ENCODE peak calls at places on chromosomes 6 and 20, in six cellular contexts. One of them, this sample, is unnamed.

GRCh38 chr6:12203001-12203400 is 87.2 kb upstream of the EDN1 start:
- DNase-seq in right atrium auricular region: no peak
- DNase-seq in GM13977: no peak
- DNase-seq in SK-N-SH: no peak
- DNase-seq in bronchial epithelial cell: no peak
- DNase-seq in mammary epithelial cell: no peak
- DNase-seq in this sample: no peak

GRCh38 chr20:35192071-35192872 is 20.4 kb downstream of the PROCR start:
- DNase-seq in right atrium auricular region: no peak
- DNase-seq in GM13977: no peak
- DNase-seq in SK-N-SH: no peak
- DNase-seq in bronchial epithelial cell: peak
- DNase-seq in mammary epithelial cell: peak
- DNase-seq in this sample: no peak

GRCh38 chr20:53635189-53635588 is 41.5 kb upstream of the ZNF217 start:
- DNase-seq in right atrium auricular region: peak
- DNase-seq in GM13977: no peak
- DNase-seq in SK-N-SH: no peak
- DNase-seq in bronchial epithelial cell: no peak
- DNase-seq in mammary epithelial cell: no peak
- DNase-seq in this sample: no peak

GRCh38 chr6:170045981-170046667 is 244.8 kb downstream of the DLL1 start:
- DNase-seq in right atrium auricular region: no peak
- DNase-seq in GM13977: no peak
- DNase-seq in SK-N-SH: no peak
- DNase-seq in bronchial epithelial cell: no peak
- DNase-seq in mammary epithelial cell: no peak
- DNase-seq in this sample: no peak

GRCh38 chr6:41734666-41735426 is 562 bp downstream of the TFEB start:
- DNase-seq in right atrium auricular region: peak
- DNase-seq in GM13977: peak
- DNase-seq in SK-N-SH: peak
- DNase-seq in bronchial epithelial cell: peak
- DNase-seq in mammary epithelial cell: peak
- DNase-seq in this sample: peak

GRCh38 chr6:143160439-143161220 is 99.9 kb downstream of the AIG1 start:
- DNase-seq in right atrium auricular region: no peak
- DNase-seq in GM13977: no peak
- DNase-seq in SK-N-SH: no peak
- DNase-seq in bronchial epithelial cell: no peak
- DNase-seq in mammary epithelial cell: no peak
- DNase-seq in this sample: no peak

GRCh38 chr6:79048611-79049010 is 29.4 kb downstream of the PHIP start:
- DNase-seq in right atrium auricular region: no peak
- DNase-seq in GM13977: no peak
- DNase-seq in SK-N-SH: peak
- DNase-seq in bronchial epithelial cell: peak
- DNase-seq in mammary epithelial cell: peak
- DNase-seq in this sample: no peak

GRCh38 chr20:51565741-51566140 is 23.2 kb upstream of the NFATC2 start:
- DNase-seq in right atrium auricular region: no peak
- DNase-seq in GM13977: no peak
- DNase-seq in SK-N-SH: no peak
- DNase-seq in bronchial epithelial cell: no peak
- DNase-seq in mammary epithelial cell: no peak
- DNase-seq in this sample: no peak

GRCh38 chr6:130831598-130831997 is 4.4 kb downstream of the SMLR1 start:
- DNase-seq in right atrium auricular region: no peak
- DNase-seq in GM13977: no peak
- DNase-seq in SK-N-SH: no peak
- DNase-seq in bronchial epithelial cell: no peak
- DNase-seq in mammary epithelial cell: no peak
- DNase-seq in this sample: no peak

GRCh38 chr6:18412644-18413043 is 25.5 kb downstream of the RNF144B start:
- DNase-seq in right atrium auricular region: no peak
- DNase-seq in GM13977: no peak
- DNase-seq in SK-N-SH: no peak
- DNase-seq in bronchial epithelial cell: no peak
- DNase-seq in mammary epithelial cell: no peak
- DNase-seq in this sample: no peak

GRCh38 chr20:33894798-33895197 is 83.7 kb downstream of the CHMP4B start:
- DNase-seq in right atrium auricular region: no peak
- DNase-seq in GM13977: no peak
- DNase-seq in SK-N-SH: no peak
- DNase-seq in bronchial epithelial cell: peak
- DNase-seq in mammary epithelial cell: no peak
- DNase-seq in this sample: no peak

GRCh38 chr20:50450961-50451752 is 59.0 kb upstream of the PTPN1 start:
- DNase-seq in right atrium auricular region: peak
- DNase-seq in GM13977: peak
- DNase-seq in SK-N-SH: no peak
- DNase-seq in bronchial epithelial cell: no peak
- DNase-seq in mammary epithelial cell: peak
- DNase-seq in this sample: peak

GRCh38 chr6:7439243-7439642 is 49.6 kb downstream of the RIOK1 start:
- DNase-seq in right atrium auricular region: no peak
- DNase-seq in GM13977: no peak
- DNase-seq in SK-N-SH: no peak
- DNase-seq in bronchial epithelial cell: no peak
- DNase-seq in mammary epithelial cell: no peak
- DNase-seq in this sample: no peak

GRCh38 chr20:23320317-23320716 is 30.3 kb upstream of the NXT1 start:
- DNase-seq in right atrium auricular region: no peak
- DNase-seq in GM13977: no peak
- DNase-seq in SK-N-SH: peak
- DNase-seq in bronchial epithelial cell: peak
- DNase-seq in mammary epithelial cell: no peak
- DNase-seq in this sample: no peak

GRCh38 chr6:16583151-16583762 is 178.0 kb downstream of the ATXN1 start:
- DNase-seq in right atrium auricular region: no peak
- DNase-seq in GM13977: no peak
- DNase-seq in SK-N-SH: no peak
- DNase-seq in bronchial epithelial cell: no peak
- DNase-seq in mammary epithelial cell: no peak
- DNase-seq in this sample: no peak

GRCh38 chr6:35497571-35498406 is 910 bp upstream of the TEAD3 start:
- DNase-seq in right atrium auricular region: no peak
- DNase-seq in GM13977: peak
- DNase-seq in SK-N-SH: peak
- DNase-seq in bronchial epithelial cell: peak
- DNase-seq in mammary epithelial cell: peak
- DNase-seq in this sample: peak

GRCh38 chr20:35490736-35491181 is 35.4 kb downstream of the CEP250 start:
- DNase-seq in right atrium auricular region: no peak
- DNase-seq in GM13977: peak
- DNase-seq in SK-N-SH: no peak
- DNase-seq in bronchial epithelial cell: no peak
- DNase-seq in mammary epithelial cell: no peak
- DNase-seq in this sample: peak

GRCh38 chr20:10728873-10729670 is 55.3 kb upstream of the JAG1 start:
- DNase-seq in right atrium auricular region: no peak
- DNase-seq in GM13977: no peak
- DNase-seq in SK-N-SH: no peak
- DNase-seq in bronchial epithelial cell: peak
- DNase-seq in mammary epithelial cell: no peak
- DNase-seq in this sample: no peak

GRCh38 chr6:64034840-64035656 is 399.4 kb downstream of the PHF3 start:
- DNase-seq in right atrium auricular region: no peak
- DNase-seq in GM13977: no peak
- DNase-seq in SK-N-SH: no peak
- DNase-seq in bronchial epithelial cell: peak
- DNase-seq in mammary epithelial cell: peak
- DNase-seq in this sample: no peak

GRCh38 chr6:122569372-122569771 is 40.8 kb upstream of the PKIB start:
- DNase-seq in right atrium auricular region: no peak
- DNase-seq in GM13977: no peak
- DNase-seq in SK-N-SH: no peak
- DNase-seq in bronchial epithelial cell: no peak
- DNase-seq in mammary epithelial cell: no peak
- DNase-seq in this sample: no peak

GRCh38 chr20:44092551-44093248 is 94.3 kb downstream of the JPH2 start:
- DNase-seq in right atrium auricular region: no peak
- DNase-seq in GM13977: no peak
- DNase-seq in SK-N-SH: peak
- DNase-seq in bronchial epithelial cell: peak
- DNase-seq in mammary epithelial cell: peak
- DNase-seq in this sample: no peak

GRCh38 chr20:14672066-14672465 is 334.7 kb upstream of the FLRT3 start:
- DNase-seq in right atrium auricular region: no peak
- DNase-seq in GM13977: no peak
- DNase-seq in SK-N-SH: no peak
- DNase-seq in bronchial epithelial cell: no peak
- DNase-seq in mammary epithelial cell: no peak
- DNase-seq in this sample: no peak

GRCh38 chr6:31952890-31953289 is 5.9 kb downstream of the NELFE start:
- DNase-seq in right atrium auricular region: no peak
- DNase-seq in GM13977: no peak
- DNase-seq in SK-N-SH: no peak
- DNase-seq in bronchial epithelial cell: no peak
- DNase-seq in mammary epithelial cell: no peak
- DNase-seq in this sample: no peak

DNA sequence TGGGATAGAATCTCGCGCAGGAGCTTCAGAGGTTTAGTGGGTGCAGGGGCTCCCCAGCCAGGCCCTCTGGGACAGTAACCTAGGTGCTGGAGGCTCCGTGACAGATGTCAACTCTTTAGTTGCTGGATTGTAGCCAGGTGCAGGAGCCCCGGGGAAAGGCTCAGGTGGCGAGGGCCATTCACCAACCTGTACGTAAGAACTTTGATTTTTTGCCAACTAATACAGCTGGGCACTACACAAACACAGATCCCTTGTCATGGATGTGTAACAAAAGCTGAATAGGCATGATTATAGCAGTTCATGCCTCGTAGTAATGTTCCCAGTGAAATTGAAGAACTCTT is 82.6 kb downstream of the CDC5L start:
- DNase-seq in right atrium auricular region: no peak
- DNase-seq in GM13977: no peak
- DNase-seq in SK-N-SH: no peak
- DNase-seq in bronchial epithelial cell: peak
- DNase-seq in mammary epithelial cell: no peak
- DNase-seq in this sample: no peak
- TF ChIP-seq CTCF in right atrium auricular region: no peak
- TF ChIP-seq CTCF in GM13977: no peak
- TF ChIP-seq CTCF in SK-N-SH: peak
- TF ChIP-seq CTCF in bronchial epithelial cell: no peak
- TF ChIP-seq CTCF in mammary epithelial cell: no peak
- TF ChIP-seq CTCF in this sample: no peak

GRCh38 chr6:134316733-134317431 is 1.0 kb downstream of the SGK1 start:
- DNase-seq in right atrium auricular region: no peak
- DNase-seq in GM13977: no peak
- DNase-seq in SK-N-SH: peak
- DNase-seq in bronchial epithelial cell: no peak
- DNase-seq in mammary epithelial cell: no peak
- DNase-seq in this sample: no peak

GRCh38 chr6:134315974-134316391 is 1.9 kb downstream of the SGK1 start:
- DNase-seq in right atrium auricular region: no peak
- DNase-seq in GM13977: no peak
- DNase-seq in SK-N-SH: no peak
- DNase-seq in bronchial epithelial cell: no peak
- DNase-seq in mammary epithelial cell: no peak
- DNase-seq in this sample: no peak

GRCh38 chr6:134315189-134315588 is 2.7 kb downstream of the SGK1 start:
- DNase-seq in right atrium auricular region: no peak
- DNase-seq in GM13977: no peak
- DNase-seq in SK-N-SH: no peak
- DNase-seq in bronchial epithelial cell: no peak
- DNase-seq in mammary epithelial cell: no peak
- DNase-seq in this sample: no peak

GRCh38 chr6:134318396-134319281 is 727 bp upstream of the SGK1 start:
- DNase-seq in right atrium auricular region: no peak
- DNase-seq in GM13977: no peak
- DNase-seq in SK-N-SH: no peak
- DNase-seq in bronchial epithelial cell: no peak
- DNase-seq in mammary epithelial cell: no peak
- DNase-seq in this sample: no peak

DNA sequence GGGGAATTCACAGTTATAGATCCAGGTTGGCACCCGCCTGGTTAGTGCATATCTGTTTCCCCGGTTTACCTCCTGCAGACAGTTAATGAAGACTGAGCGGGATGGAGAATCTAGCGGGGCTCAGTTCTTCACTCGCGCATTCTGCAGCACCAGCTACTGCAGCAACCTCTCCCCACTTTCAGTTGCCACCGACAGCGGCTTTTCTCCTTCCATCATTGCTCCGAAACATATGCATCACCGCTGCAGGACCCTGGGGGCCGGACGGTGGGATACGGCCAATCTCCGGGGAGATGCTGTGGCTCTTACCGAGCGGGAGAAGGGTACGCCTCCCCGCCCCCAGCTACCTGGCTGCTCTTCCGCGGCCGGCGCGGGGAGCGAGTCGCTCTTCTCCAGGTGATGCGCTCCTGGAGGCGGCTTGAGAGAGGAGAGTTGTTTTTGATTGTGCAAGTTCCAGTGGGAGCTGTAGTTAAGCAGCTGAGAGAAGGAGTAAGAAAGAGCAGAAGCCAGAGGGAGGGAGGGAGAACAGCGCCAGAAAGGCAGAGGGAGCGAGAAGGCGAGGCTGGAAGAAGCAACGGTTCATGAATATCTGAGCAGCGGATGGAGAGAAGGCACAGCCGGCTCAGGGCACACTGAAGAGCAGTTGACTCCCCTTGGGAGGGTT is at the start of gene SGK1:
- DNase-seq in right atrium auricular region: no peak
- DNase-seq in GM13977: no peak
- DNase-seq in SK-N-SH: peak
- DNase-seq in bronchial epithelial cell: peak
- DNase-seq in mammary epithelial cell: peak
- DNase-seq in this sample: no peak
- TF ChIP-seq CTCF in right atrium auricular region: peak
- TF ChIP-seq CTCF in GM13977: no peak
- TF ChIP-seq CTCF in SK-N-SH: no peak
- TF ChIP-seq CTCF in bronchial epithelial cell: no peak
- TF ChIP-seq CTCF in mammary epithelial cell: no peak
- TF ChIP-seq CTCF in this sample: no peak

GRCh38 chr20:62970307-62971210 is 18.1 kb downstream of the SLC17A9 start:
- DNase-seq in right atrium auricular region: no peak
- DNase-seq in GM13977: no peak
- DNase-seq in SK-N-SH: no peak
- DNase-seq in bronchial epithelial cell: no peak
- DNase-seq in mammary epithelial cell: peak
- DNase-seq in this sample: no peak
- TF ChIP-seq CTCF in right atrium auricular region: no peak
- TF ChIP-seq CTCF in GM13977: no peak
- TF ChIP-seq CTCF in SK-N-SH: no peak
- TF ChIP-seq CTCF in bronchial epithelial cell: no peak
- TF ChIP-seq CTCF in mammary epithelial cell: no peak
- TF ChIP-seq CTCF in this sample: no peak

DNA sequence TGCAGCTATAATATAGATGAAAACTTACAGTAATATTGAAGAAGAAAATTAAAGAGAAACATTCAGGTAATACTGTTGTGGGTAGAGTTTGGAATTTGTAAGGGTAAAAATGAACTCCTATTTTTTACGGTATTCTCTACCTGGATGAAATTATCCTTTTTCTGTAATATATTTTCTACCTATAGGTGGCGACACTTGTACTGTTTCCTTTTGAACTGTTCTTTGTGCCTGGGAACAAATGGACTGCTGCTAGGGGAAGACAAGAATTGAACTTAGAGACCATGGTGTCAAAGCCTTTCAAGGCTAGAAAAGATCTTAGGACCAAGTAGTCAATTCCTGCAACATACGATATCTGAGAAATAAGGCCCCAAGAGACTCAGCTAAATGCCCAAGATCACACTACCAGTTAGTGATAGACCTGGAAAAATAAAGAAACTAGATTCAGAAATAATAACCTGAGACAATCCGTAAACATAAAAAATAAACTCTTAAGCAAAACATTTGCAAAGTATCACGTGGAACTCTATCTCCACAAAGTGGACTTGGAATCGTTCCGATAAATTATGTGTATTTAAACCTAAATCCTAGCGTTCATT is 383.8 kb downstream of the TFAP2A start:
- DNase-seq in right atrium auricular region: no peak
- DNase-seq in GM13977: peak
- DNase-seq in SK-N-SH: peak
- DNase-seq in bronchial epithelial cell: peak
- DNase-seq in mammary epithelial cell: peak
- DNase-seq in this sample: peak
- TF ChIP-seq CTCF in right atrium auricular region: peak
- TF ChIP-seq CTCF in GM13977: peak
- TF ChIP-seq CTCF in SK-N-SH: peak
- TF ChIP-seq CTCF in bronchial epithelial cell: peak
- TF ChIP-seq CTCF in mammary epithelial cell: peak
- TF ChIP-seq CTCF in this sample: peak

This sample was measured in GM20000.